ENCODE peak calls at places on chromosome 12, in six cellular contexts. I is epithelial cell of esophagus; E is activated T-helper 1 cell treated with anti-CD3 and anti-CD28 coated beads, Interleukin-2, amount 50 U/mL, for 16 hours; B is T-helper 1 cell; Y is activated CD8-positive, alpha-beta memory T cell treated with anti-CD3 and anti-CD28 coated beads for 4 hours; T is stimulated activated effector memory CD8-positive, alpha-beta T cell treated with anti-CD3 and anti-CD28 coated beads, Interleukin-12 subunit alpha, Interleukin-12 subunit beta, amount 100 ng/mL, for 72 hours. U is an unnamed sample.
A peak's percentile ranks its signal among the peaks of the same experiment; 100 is the strongest.

GRCh38 chr12:132672116-132672515 is 15.0 kb downstream of the POLE start:
- DNase-seq in I (no peak), E (no peak), B (no peak), Y (no peak), T (no peak), U (no peak)

GRCh38 chr12:49959570-49960473 is 1.9 kb upstream of the AQP5 start:
- DNase-seq in I (peak; percentile 44), E (no peak), B (no peak), Y (no peak), T (no peak), U (no peak)

GRCh38 chr12:11540156-11540555 is 109.3 kb upstream of the ETV6 start:
- DNase-seq in I (no peak), E (no peak), B (no peak), Y (no peak), T (no peak), U (no peak)

GRCh38 chr12:5318874-5319273 is 113.0 kb upstream of the NTF3 start:
- DNase-seq in I (peak; percentile 93), E (no peak), B (no peak), Y (no peak), T (no peak), U (no peak)

GRCh38 chr12:106754331-106754730 is 20.2 kb upstream of the RIC8B start:
- DNase-seq in I (no peak), E (no peak), B (no peak), Y (no peak), T (no peak), U (no peak)

GRCh38 chr12:28939427-28939826 is 209.7 kb upstream of the FAR2 start:
- DNase-seq in I (peak; percentile 57), E (no peak), B (no peak), Y (no peak), T (no peak), U (no peak)

GRCh38 chr12:56599797-56600196 is 30.3 kb downstream of the BAZ2A start:
- DNase-seq in I (no peak), E (no peak), B (no peak), Y (no peak), T (no peak), U (no peak)

GRCh38 chr12:47990351-47991105 is 13.7 kb downstream of the COL2A1 start:
- DNase-seq in I (no peak), E (no peak), B (no peak), Y (no peak), T (peak; percentile 71), U (no peak)

GRCh38 chr12:71756054-71756675 is 1.5 kb downstream of the RAB21 start:
- DNase-seq in I (peak; percentile 25), E (no peak), B (no peak), Y (no peak), T (no peak), U (no peak)

GRCh38 chr12:71626098-71626497 is 37.5 kb downstream of the ZFC3H1 start:
- DNase-seq in I (no peak), E (no peak), B (no peak), Y (no peak), T (no peak), U (no peak)

GRCh38 chr12:29245246-29245645 is 96.2 kb downstream of the FAR2 start:
- DNase-seq in I (no peak), E (no peak), B (no peak), Y (no peak), T (no peak), U (no peak)